ENCODE peak calls at places on chromosomes 3 and 15, in four cellular contexts. R is bronchial epithelial cell, S is neural crest cell, D is foreskin fibroblast. U is an unnamed sample.

GRCh38 chr3:46565607-46566039 is 479 bp downstream of the LRRC2 start:
- DNase-seq in R (no peak), S (peak), D (no peak), U (no peak)

GRCh38 chr15:68292157-68292781 is 14.7 kb downstream of the FEM1B start:
- DNase-seq in R (no peak), S (no peak), D (no peak), U (no peak)

GRCh38 chr3:129608087-129608935 is 1.8 kb upstream of the PLXND1 start:
- DNase-seq in R (no peak), S (no peak), D (peak), U (no peak)

GRCh38 chr3:117997201-117998049 is 1037.2 kb downstream of the IGSF11 start:
- DNase-seq in R (peak), S (peak), D (peak), U (no peak)

GRCh38 chr3:136042608-136043221 is 77.2 kb downstream of the PPP2R3A start:
- DNase-seq in R (peak), S (no peak), D (peak), U (no peak)

GRCh38 chr3:196207833-196208607 is 3.2 kb downstream of the ZDHHC19 start:
- DNase-seq in R (no peak), S (no peak), D (peak), U (peak)

GRCh38 chr3:180646187-180646790 is 33.0 kb downstream of the CCDC39 start:
- DNase-seq in R (peak), S (no peak), D (no peak), U (no peak)

GRCh38 chr15:92079047-92079446 is 225.5 kb downstream of the SLCO3A1 start:
- DNase-seq in R (no peak), S (no peak), D (no peak), U (no peak)

GRCh38 chr3:106688463-106688862 is 688.8 kb upstream of the CCDC54 start:
- DNase-seq in R (peak), S (no peak), D (peak), U (no peak)

GRCh38 chr3:172328282-172328681 is 120.0 kb downstream of the GHSR start:
- DNase-seq in R (no peak), S (no peak), D (no peak), U (no peak)

GRCh38 chr3:189824629-189825312 is 193.6 kb downstream of the TP63 start:
- DNase-seq in R (peak), S (no peak), D (peak), U (no peak)

GRCh38 chr3:22627993-22628499 is 575.1 kb upstream of the UBE2E2 start:
- DNase-seq in R (no peak), S (no peak), D (no peak), U (no peak)

GRCh38 chr3:11907667-11908660 is 61.3 kb upstream of the TAMM41 start:
- DNase-seq in R (no peak), S (no peak), D (peak), U (no peak)

GRCh38 chr3:18111702-18112311 is 313.3 kb downstream of the SATB1 start:
- DNase-seq in R (no peak), S (peak), D (peak), U (no peak)

GRCh38 chr15:57079446-57079845 is 161.0 kb downstream of the TCF12 start:
- DNase-seq in R (no peak), S (no peak), D (no peak), U (no peak)

GRCh38 chr15:21260966-21261395 is 179.3 kb downstream of the POTEB3 start:
- DNase-seq in R (no peak), S (no peak), D (no peak), U (no peak)

GRCh38 chr3:183265713-183266417 is 12.8 kb downstream of the B3GNT5 start:
- DNase-seq in R (peak), S (no peak), D (peak), U (no peak)

GRCh38 chr3:130901463-130902204 is 7.8 kb downstream of the ATP2C1 start:
- DNase-seq in R (no peak), S (no peak), D (peak), U (no peak)

GRCh38 chr3:155420869-155421486 is 127.5 kb upstream of the STRIT1 start:
- DNase-seq in R (no peak), S (no peak), D (peak), U (no peak)

GRCh38 chr3:59555593-59556315 is 505.9 kb upstream of the CFAP20DC start:
- DNase-seq in R (peak), S (no peak), D (peak), U (no peak)
- TF ChIP-seq CTCF in R (no peak), S (no peak), D (no peak), U (no peak)

GRCh38 chr3:195004512-195005250 is 266.3 kb downstream of the XXYLT1 start:
- DNase-seq in R (no peak), S (no peak), D (no peak), U (no peak)

GRCh38 chr3:195001261-195001660 is 269.7 kb downstream of the XXYLT1 start:
- DNase-seq in R (no peak), S (no peak), D (no peak), U (no peak)

GRCh38 chr3:195003006-195003892 is 267.7 kb downstream of the XXYLT1 start:
- DNase-seq in R (peak), S (no peak), D (no peak), U (no peak)

GRCh38 chr3:195003893-195004289 is 267.1 kb downstream of the XXYLT1 start:
- DNase-seq in R (no peak), S (no peak), D (no peak), U (no peak)

DNA sequence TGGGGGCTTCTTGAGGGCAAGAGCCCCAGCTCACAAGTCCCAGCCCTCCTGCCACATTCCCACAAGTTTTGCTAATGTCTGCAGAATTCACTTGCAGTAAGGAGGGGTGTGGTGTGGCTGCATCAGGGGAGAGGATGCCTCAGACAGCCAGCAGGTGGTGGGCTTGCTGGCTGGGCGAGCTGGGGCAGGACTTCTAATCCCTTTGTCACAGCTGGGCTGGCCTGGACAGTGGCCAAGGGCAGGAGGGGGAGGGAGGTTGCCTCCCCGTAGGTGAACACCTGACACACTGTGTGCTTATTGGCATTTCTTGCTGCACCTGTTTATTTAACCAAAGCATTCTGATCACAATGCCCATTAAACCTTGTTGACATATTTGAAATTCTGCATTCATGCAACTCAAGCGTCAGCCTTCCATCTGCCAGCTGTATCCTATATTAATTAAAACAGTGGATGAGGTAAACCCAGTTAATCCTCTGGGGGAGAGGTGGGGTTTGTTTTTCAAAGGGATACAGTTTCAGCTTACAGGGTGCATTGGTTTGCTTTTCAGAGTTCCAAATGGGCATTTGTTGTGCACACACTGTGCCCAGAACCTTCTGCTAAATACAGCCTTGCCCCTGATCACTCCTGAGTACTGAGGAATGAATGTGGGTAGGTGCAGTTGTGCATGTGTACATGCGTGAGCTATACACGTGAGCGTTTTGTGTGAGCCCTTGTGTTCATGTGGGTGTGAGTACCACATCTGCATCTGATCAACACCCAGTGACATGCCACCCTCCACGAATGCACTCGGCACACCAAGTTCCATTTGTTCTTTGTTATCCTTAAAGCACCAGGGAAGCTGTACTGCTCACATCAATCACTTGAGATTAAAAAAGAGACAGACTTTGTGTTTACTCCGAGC is 268.7 kb downstream of the XXYLT1 start:
- DNase-seq in R (peak), S (peak), D (peak), U (no peak)
- TF ChIP-seq CTCF in R (peak), S (peak), D (peak), U (no peak)

GRCh38 chr15:24761704-24762302 is 86.2 kb downstream of the NPAP1 start:
- DNase-seq in R (peak), S (no peak), D (peak), U (no peak)
- TF ChIP-seq CTCF in R (peak), S (peak), D (peak), U (no peak)

GRCh38 chr15:52094811-52095584 is 17.6 kb downstream of the BCL2L10 start:
- DNase-seq in R (no peak), S (no peak), D (no peak), U (no peak)

GRCh38 chr15:52097176-52097575 is 15.4 kb downstream of the BCL2L10 start:
- DNase-seq in R (no peak), S (no peak), D (peak), U (no peak)

GRCh38 chr15:52093167-52093538 is 19.4 kb downstream of the BCL2L10 start:
- DNase-seq in R (no peak), S (no peak), D (no peak), U (no peak)

GRCh38 chr15:52095597-52096262 is 16.8 kb downstream of the BCL2L10 start:
- DNase-seq in R (peak), S (no peak), D (peak), U (no peak)

DNA sequence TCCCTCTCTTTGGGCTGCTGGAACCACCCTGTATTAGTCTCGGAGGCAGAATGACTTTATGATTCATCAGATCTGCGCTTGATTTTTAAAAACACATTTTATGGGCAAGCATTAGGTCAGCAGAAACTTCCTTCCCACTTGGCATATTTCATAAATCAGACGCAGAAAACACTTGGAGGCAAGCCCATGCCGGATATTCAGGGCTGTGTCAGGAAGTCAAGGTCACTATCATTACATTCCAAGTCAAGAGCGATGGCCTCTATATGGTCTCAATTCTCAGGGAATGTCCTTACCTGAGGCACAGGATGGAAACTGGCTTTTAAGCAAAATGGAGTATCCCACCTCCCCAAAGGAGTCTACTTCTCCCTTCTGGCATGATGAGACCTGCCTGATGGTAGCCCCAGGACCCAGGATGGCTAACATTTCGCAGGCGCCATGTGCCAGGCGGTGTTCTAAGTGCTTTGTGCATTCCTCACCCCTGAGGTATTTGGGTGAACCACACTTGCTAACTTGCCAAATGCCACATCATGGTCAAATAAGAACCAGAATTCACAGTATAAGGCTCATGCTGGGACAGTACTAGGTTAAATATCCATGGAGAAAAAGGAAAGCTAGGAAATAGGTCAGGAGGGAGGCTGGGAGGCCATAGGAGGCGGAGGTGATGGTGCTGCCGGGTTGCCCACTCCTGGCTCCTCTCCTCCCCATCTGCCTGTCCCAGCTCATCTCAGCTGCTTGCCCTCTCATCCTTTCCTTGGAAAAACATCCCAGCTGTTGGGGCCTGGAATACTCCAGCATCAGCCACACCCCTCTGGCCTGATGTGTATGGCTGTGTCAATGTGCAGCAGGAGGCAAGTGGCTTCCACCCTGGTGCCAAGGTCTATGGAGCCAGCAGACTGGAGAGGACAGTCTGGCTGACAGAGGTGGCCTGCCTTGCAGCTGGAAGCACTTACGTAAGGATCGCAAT is 18.8 kb downstream of the BCL2L10 start:
- DNase-seq in R (peak), S (no peak), D (peak), U (no peak)
- TF ChIP-seq CTCF in R (no peak), S (no peak), D (no peak), U (no peak)

DNA sequence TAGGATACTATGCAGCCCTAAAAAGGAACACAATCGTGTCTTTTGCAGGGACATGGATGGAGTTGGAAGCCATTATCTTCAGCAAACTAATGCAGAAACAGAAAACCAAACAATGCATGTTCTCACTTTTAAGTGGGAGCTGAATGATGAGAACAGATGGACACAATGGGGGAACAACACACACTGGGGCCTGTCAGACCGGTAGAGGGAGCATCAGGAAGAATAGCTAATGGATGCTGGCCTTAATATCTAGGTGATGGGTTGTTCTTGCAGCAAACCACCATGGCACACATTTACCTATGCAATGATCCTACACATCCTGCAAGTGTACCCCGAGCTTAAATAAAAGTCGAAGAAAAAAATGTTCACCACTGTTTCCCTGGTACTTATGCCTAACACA is 17.5 kb downstream of the SENP7 start:
- DNase-seq in R (no peak), S (no peak), D (no peak), U (no peak)
- TF ChIP-seq CTCF in R (peak), S (no peak), D (no peak), U (no peak)

U was measured in natural killer cell.